ENCODE peak calls at places on chromosome 4, in five cellular contexts. One of them, this sample, is unnamed.

GRCh38 chr4:157700898-157701694 is 471.7 kb downstream of the GASK1B start:
- DNase-seq in GM19239: no peak
- DNase-seq in GM23248: no peak
- DNase-seq in EL: no peak
- DNase-seq in Caki2: no peak
- DNase-seq in this sample: peak; percentile 12

GRCh38 chr4:52110171-52110570 is 59.1 kb downstream of the SPATA18 start:
- DNase-seq in GM19239: no peak
- DNase-seq in GM23248: peak; percentile 35
- DNase-seq in EL: no peak
- DNase-seq in Caki2: no peak
- DNase-seq in this sample: no peak

GRCh38 chr4:83212041-83212851 is 72.4 kb downstream of the COQ2 start:
- DNase-seq in GM19239: no peak
- DNase-seq in GM23248: no peak
- DNase-seq in EL: no peak
- DNase-seq in Caki2: no peak
- DNase-seq in this sample: no peak

GRCh38 chr4:26861434-26862186 is 969 bp downstream of the STIM2 start:
- DNase-seq in GM19239: no peak
- DNase-seq in GM23248: peak; percentile 82
- DNase-seq in EL: peak; percentile 77
- DNase-seq in Caki2: peak; percentile 72
- DNase-seq in this sample: peak; percentile 69

GRCh38 chr4:25928320-25928955 is 14.4 kb downstream of the SMIM20 start:
- DNase-seq in GM19239: no peak
- DNase-seq in GM23248: peak; percentile 21
- DNase-seq in EL: no peak
- DNase-seq in Caki2: no peak
- DNase-seq in this sample: no peak

GRCh38 chr4:99755223-99755944 is 61.2 kb upstream of the DAPP1 start:
- DNase-seq in GM19239: no peak
- DNase-seq in GM23248: peak; percentile 29
- DNase-seq in EL: peak; percentile 2
- DNase-seq in Caki2: no peak
- DNase-seq in this sample: peak; percentile 63

GRCh38 chr4:8345053-8345945 is 75.7 kb downstream of the HTRA3 start:
- DNase-seq in GM19239: no peak
- DNase-seq in GM23248: no peak
- DNase-seq in EL: no peak
- DNase-seq in Caki2: no peak
- DNase-seq in this sample: no peak

GRCh38 chr4:149951501-149951900 is 126.7 kb upstream of the DCLK2 start:
- DNase-seq in GM19239: no peak
- DNase-seq in GM23248: no peak
- DNase-seq in EL: no peak
- DNase-seq in Caki2: no peak
- DNase-seq in this sample: no peak

GRCh38 chr4:40482985-40483647 is 146.5 kb downstream of the RBM47 start:
- DNase-seq in GM19239: no peak
- DNase-seq in GM23248: no peak
- DNase-seq in EL: no peak
- DNase-seq in Caki2: peak; percentile 82
- DNase-seq in this sample: no peak

This sample was measured in astrocyte of the spinal cord.